ENCODE peak calls at places on chromosomes 6 and 20, in eight cellular contexts. H, P, K, T, L, I, M and Q are unnamed samples. For H3K4me1, the result is how much of the 10 kb centered on the place peaks cover.

GRCh38 chr6:13697857-13698256 is 13.8 kb downstream of the RANBP9 start:
- DNase-seq in H (no peak), P (no peak), K (no peak), T (no peak), L (no peak), I (no peak), M (no peak), Q (no peak)

GRCh38 chr6:112443666-112444065 is 96.5 kb downstream of the RFPL4B start:
- DNase-seq in H (peak), P (peak), K (no peak), T (no peak), L (peak), I (no peak), M (no peak), Q (no peak)

GRCh38 chr20:57835462-57836455 is 125.9 kb upstream of the PMEPA1 start:
- DNase-seq in H (no peak), P (no peak), K (no peak), T (no peak), L (no peak), I (peak), M (no peak), Q (no peak)

GRCh38 chr6:45073771-45074170 is 254.4 kb upstream of the RUNX2 start:
- DNase-seq in H (no peak), P (no peak), K (no peak), T (no peak), L (no peak), I (no peak), M (no peak), Q (no peak)

GRCh38 chr6:52640170-52640569 is 30.7 kb upstream of the TMEM14A start:
- DNase-seq in H (peak), P (peak), K (no peak), T (no peak), L (no peak), I (no peak), M (no peak), Q (no peak)

GRCh38 chr6:128606611-128607010 is 86.2 kb upstream of the PTPRK start:
- DNase-seq in H (no peak), P (no peak), K (no peak), T (no peak), L (no peak), I (no peak), M (no peak), Q (no peak)

GRCh38 chr20:8449120-8449519 is 317.1 kb downstream of the PLCB1 start:
- DNase-seq in H (no peak), P (no peak), K (no peak), T (no peak), L (no peak), I (no peak), M (no peak), Q (no peak)

GRCh38 chr20:44805991-44806729 is 4.2 kb downstream of the RIMS4 start:
- DNase-seq in H (no peak), P (no peak), K (no peak), T (no peak), L (no peak), I (peak), M (no peak), Q (no peak)

GRCh38 chr6:153001767-153002612 is 519 bp downstream of the MTRF1L start:
- DNase-seq in H (no peak), P (peak), K (peak), T (peak), L (no peak), I (peak), M (peak), Q (no peak)

GRCh38 chr20:47500554-47500953 is 1.1 kb upstream of the NCOA3 start:
- DNase-seq in H (no peak), P (no peak), K (no peak), T (no peak), L (no peak), I (no peak), M (no peak), Q (no peak)

GRCh38 chr6:134600671-134601070 is 282.8 kb upstream of the SGK1 start:
- DNase-seq in H (no peak), P (no peak), K (no peak), T (no peak), L (no peak), I (no peak), M (no peak), Q (no peak)

GRCh38 chr6:42451146-42451594 is 556 bp downstream of the TRERF1 start:
- DNase-seq in H (no peak), P (peak), K (no peak), T (peak), L (no peak), I (no peak), M (peak), Q (no peak)

GRCh38 chr20:38109025-38109541 is 56.0 kb downstream of the TGM2 start:
- DNase-seq in H (no peak), P (peak), K (no peak), T (no peak), L (peak), I (no peak), M (no peak), Q (no peak)

GRCh38 chr20:53921443-53921973 is 148.9 kb downstream of the BCAS1 start:
- DNase-seq in H (no peak), P (no peak), K (no peak), T (no peak), L (no peak), I (no peak), M (no peak), Q (no peak)

GRCh38 chr6:54048782-54049181 is 62.5 kb upstream of the MLIP start:
- DNase-seq in H (no peak), P (no peak), K (no peak), T (no peak), L (no peak), I (no peak), M (no peak), Q (no peak)

GRCh38 chr6:87808005-87808757 is 106.1 kb upstream of the AKIRIN2 start:
- DNase-seq in H (no peak), P (no peak), K (no peak), T (no peak), L (no peak), I (no peak), M (peak), Q (no peak)

GRCh38 chr20:44029848-44030230 is 115.2 kb downstream of the TOX2 start:
- DNase-seq in H (no peak), P (no peak), K (no peak), T (no peak), L (no peak), I (no peak), M (no peak), Q (no peak)

GRCh38 chr20:18781509-18781908 is 32.1 kb upstream of the SCP2D1 start:
- DNase-seq in H (no peak), P (no peak), K (no peak), T (no peak), L (no peak), I (no peak), M (no peak), Q (no peak)

GRCh38 chr6:36577298-36577697 is 16.9 kb upstream of the SRSF3 start:
- DNase-seq in H (no peak), P (no peak), K (no peak), T (no peak), L (no peak), I (no peak), M (no peak), Q (no peak)

GRCh38 chr6:40247516-40248115 is 313.4 kb upstream of the MOCS1 start:
- DNase-seq in H (no peak), P (no peak), K (no peak), T (no peak), L (no peak), I (no peak), M (no peak), Q (no peak)

GRCh38 chr6:89122625-89123024 is 4.8 kb upstream of the SRSF12 start:
- DNase-seq in H (no peak), P (peak), K (no peak), T (peak), L (no peak), I (peak), M (peak), Q (no peak)

GRCh38 chr6:63527658-63528514 is 44.4 kb upstream of the LOC128125822 start:
- DNase-seq in H (peak), P (peak), K (no peak), T (peak), L (no peak), I (no peak), M (no peak), Q (peak)

GRCh38 chr20:34083137-34083536 is 28.9 kb downstream of the EIF2S2 start:
- DNase-seq in H (peak), P (peak), K (no peak), T (peak), L (peak), I (no peak), M (no peak), Q (peak)

GRCh38 chr20:45343867-45344721 is 4.1 kb downstream of the SDC4 start:
- DNase-seq in H (peak), P (peak), K (no peak), T (peak), L (no peak), I (no peak), M (no peak), Q (peak)

GRCh38 chr6:134004714-134005113 is 47.7 kb downstream of the SLC2A12 start:
- DNase-seq in H (no peak), P (no peak), K (no peak), T (no peak), L (no peak), I (no peak), M (no peak), Q (no peak)

GRCh38 chr20:48398506-48399449 is 429.0 kb downstream of the PREX1 start:
- DNase-seq in H (no peak), P (no peak), K (no peak), T (no peak), L (no peak), I (peak), M (no peak), Q (no peak)

GRCh38 chr6:45419574-45420082 is 41.9 kb upstream of the SUPT3H start:
- DNase-seq in H (peak), P (peak), K (peak), T (peak), L (peak), I (peak), M (peak), Q (peak)

GRCh38 chr20:37938954-37939353 is 36.0 kb downstream of the VSTM2L start:
- DNase-seq in H (no peak), P (no peak), K (no peak), T (no peak), L (no peak), I (no peak), M (no peak), Q (no peak)

GRCh38 chr20:45254867-45255266 is 503 bp upstream of the SLPI start:
- DNase-seq in H (no peak), P (no peak), K (no peak), T (no peak), L (no peak), I (peak), M (no peak), Q (no peak)

GRCh38 chr6:142942805-142943227 is 2.2 kb downstream of the HIVEP2 start:
- DNase-seq in H (no peak), P (no peak), K (no peak), T (peak), L (no peak), I (no peak), M (peak), Q (no peak)

GRCh38 chr6:142945446-142946180 is 637 bp upstream of the HIVEP2 start:
- DNase-seq in H (peak), P (peak), K (peak), T (no peak), L (no peak), I (peak), M (peak), Q (peak)

GRCh38 chr6:142943746-142944125 is 1.2 kb downstream of the HIVEP2 start:
- DNase-seq in H (no peak), P (peak), K (peak), T (peak), L (no peak), I (peak), M (peak), Q (no peak)

GRCh38 chr6:142945071-142945445 is at the start of gene HIVEP2:
- DNase-seq in H (peak), P (peak), K (peak), T (peak), L (peak), I (peak), M (peak), Q (peak)

DNA sequence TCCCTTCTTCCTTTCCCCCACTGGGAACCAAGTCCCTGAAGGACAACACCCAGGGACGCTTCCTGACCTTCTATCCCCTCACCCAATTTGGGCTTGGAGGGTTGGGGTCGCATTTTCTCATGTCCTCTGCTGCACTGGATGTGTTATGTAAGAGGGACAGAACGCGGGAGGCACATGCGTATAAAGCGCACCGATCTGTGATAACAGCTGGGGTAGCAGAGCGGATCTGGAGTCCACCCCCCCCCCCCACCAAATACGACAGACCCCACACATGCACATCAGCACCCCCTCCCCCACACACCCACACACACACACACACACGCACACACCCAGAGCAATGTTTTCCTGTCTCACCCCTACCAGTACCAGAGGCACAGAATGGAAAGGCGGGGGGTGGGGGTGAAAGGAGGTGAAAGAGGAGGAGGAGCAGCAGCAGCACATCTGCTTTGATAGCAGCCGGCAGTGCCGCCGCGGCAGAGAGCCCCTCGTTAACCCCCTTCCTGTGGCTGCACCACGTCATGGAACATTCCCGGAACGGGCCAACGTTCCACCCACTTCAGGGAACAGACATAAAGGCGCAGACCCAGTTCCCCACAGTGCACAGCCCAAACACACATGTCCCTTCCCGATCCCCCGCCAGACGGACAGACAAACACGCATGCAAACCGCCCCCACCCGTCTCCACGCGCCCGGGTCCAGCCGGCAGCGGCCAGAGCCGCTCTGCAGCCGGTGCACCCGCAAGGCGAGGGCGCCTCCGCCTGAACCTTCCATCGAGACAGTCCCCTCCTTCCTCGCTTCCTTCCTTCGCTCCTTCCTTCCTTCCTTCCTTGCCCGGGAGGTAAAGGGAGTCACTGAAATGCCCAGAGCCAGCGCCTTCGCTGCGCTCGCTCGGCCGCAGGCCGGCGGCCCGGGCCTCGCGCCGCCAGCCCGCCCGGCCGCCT is 580 bp downstream of the HIVEP2 start:
- DNase-seq in H (peak), P (peak), K (peak), T (peak), L (peak), I (peak), M (peak), Q (peak)
- H3K4me1 ChIP-seq in H (under half), P (under half), K (half or more), T (under half), L (half or more), I (under half), M (half or more), Q (under half)

GRCh38 chr6:34667481-34668238 is 28.9 kb downstream of the ILRUN start:
- DNase-seq in H (no peak), P (no peak), K (no peak), T (no peak), L (no peak), I (no peak), M (no peak), Q (no peak)
- H3K4me1 ChIP-seq in H (under half), P (under half), K (half or more), T (under half), L (half or more), I (under half), M (half or more), Q (under half)

DNA sequence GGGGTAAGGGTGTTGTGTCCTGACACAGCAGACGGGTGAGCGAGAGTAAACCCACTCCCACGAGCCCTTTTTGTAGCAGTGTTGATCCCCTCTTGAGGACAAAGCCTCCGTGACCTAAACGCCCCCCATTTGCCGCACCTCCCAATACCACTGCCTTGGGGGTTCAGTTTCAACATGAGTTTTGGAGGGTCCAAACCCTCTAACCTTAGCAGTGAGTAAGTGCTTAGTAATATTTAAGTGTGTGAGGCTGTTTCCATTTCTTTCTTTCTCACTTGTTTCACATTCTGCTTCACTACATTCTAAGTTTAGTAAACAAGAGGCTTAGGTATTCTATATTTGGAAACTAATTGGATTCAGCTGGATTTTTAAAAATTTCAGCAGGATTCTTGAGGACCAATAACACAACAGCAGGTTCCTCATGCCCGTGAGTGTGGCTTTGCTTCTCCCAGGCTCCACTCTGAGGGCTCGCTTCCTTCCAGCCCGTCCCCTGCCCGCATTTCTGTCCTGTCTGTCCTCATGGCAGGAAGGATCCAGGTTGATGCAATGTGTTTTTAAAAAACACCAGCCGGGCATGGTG is 41.2 kb downstream of the SNX9 start:
- DNase-seq in H (no peak), P (no peak), K (no peak), T (no peak), L (no peak), I (no peak), M (no peak), Q (no peak)
- H3K4me1 ChIP-seq in H (under half), P (under half), K (half or more), T (half or more), L (half or more), I (under half), M (under half), Q (under half)

DNA sequence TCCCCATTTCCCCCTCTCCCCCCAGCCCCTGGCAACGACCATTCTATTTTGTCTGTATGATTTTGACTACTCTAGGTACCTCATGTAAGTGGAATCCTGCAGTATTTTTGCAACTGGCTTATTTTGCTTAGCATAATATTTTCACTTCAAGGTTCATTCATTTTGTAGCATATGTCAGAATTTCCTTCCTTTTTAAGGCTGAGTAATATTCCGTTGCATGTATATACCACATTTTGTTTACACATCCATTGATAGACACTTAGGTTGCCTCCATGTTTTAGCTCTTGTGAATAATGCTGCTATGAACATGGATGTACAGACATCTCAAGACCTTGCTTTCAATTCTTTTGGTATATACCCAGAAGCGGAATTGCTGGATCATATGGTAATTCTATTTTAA is 1.4 kb upstream of the UQCC2 start:
- DNase-seq in H (no peak), P (no peak), K (no peak), T (no peak), L (no peak), I (no peak), M (no peak), Q (no peak)
- H3K4me1 ChIP-seq in H (under half), P (under half), K (under half), T (under half), L (half or more), I (under half), M (under half), Q (under half)

GRCh38 chr20:51934301-51935002 is 132.1 kb upstream of the SALL4 start:
- DNase-seq in H (no peak), P (no peak), K (no peak), T (peak), L (no peak), I (no peak), M (no peak), Q (no peak)

GRCh38 chr20:51926670-51927305 is 124.5 kb upstream of the SALL4 start:
- DNase-seq in H (no peak), P (no peak), K (no peak), T (peak), L (no peak), I (no peak), M (no peak), Q (no peak)

GRCh38 chr20:51931321-51931720 is 129.0 kb upstream of the SALL4 start:
- DNase-seq in H (no peak), P (no peak), K (no peak), T (no peak), L (no peak), I (peak), M (no peak), Q (no peak)

GRCh38 chr20:51928931-51929330 is 126.6 kb upstream of the SALL4 start:
- DNase-seq in H (no peak), P (no peak), K (no peak), T (peak), L (no peak), I (no peak), M (no peak), Q (no peak)

GRCh38 chr20:51930775-51931174 is 128.5 kb upstream of the SALL4 start:
- DNase-seq in H (no peak), P (no peak), K (no peak), T (peak), L (no peak), I (no peak), M (no peak), Q (no peak)
- H3K4me1 ChIP-seq in H (under half), P (under half), K (under half), T (half or more), L (under half), I (under half), M (under half), Q (under half)